ENCODE peak calls at places on chromosome 9, in eight cellular contexts. S is NCI-H1092 treated with DMSO at 0.1 percent for 48 hours; M is NB4; X is nephron progenitor cell; F is NCI-H2107; Q is stimulated activated naive B cell treated with anti-CD40 and anti-IgM and Interleukin-4, amounts not matched to agents 10 μg/mL and 1 μg/mL and 100 μg/mL, for 72 hours; L is fibroblast of the aortic adventitia; I is KBM-7. W is an unnamed sample.
A peak's percentile ranks its signal among the peaks of the same experiment; 100 is the strongest.

GRCh38 chr9:136133191-136133958 is 14.7 kb upstream of the TMEM250 start:
- DNase-seq in I (peak; percentile 49), Q (no peak), X (peak; percentile 86), S (peak; percentile 17), F (no peak), L (no peak), M (no peak), W (peak; percentile 47)

GRCh38 chr9:125878241-125878640 is 131.1 kb downstream of the PBX3 start:
- DNase-seq in L (peak; percentile 17), X (no peak), S (no peak), M (peak; percentile 10), F (no peak), I (no peak), Q (no peak), W (no peak)

GRCh38 chr9:98547606-98548005 is 161.1 kb downstream of the GABBR2 start:
- DNase-seq in X (no peak), L (no peak), I (no peak), F (no peak), M (no peak), S (no peak), Q (no peak), W (no peak)

GRCh38 chr9:129880654-129881546 is 45.6 kb downstream of the USP20 start:
- DNase-seq in X (no peak), S (no peak), M (no peak), L (no peak), Q (no peak), F (no peak), I (no peak), W (no peak)

GRCh38 chr9:130938652-130939404 is at the start of gene FIBCD1:
- DNase-seq in F (no peak), S (peak; percentile 13), Q (peak; percentile 27), X (peak; percentile 58), L (peak; percentile 36), I (peak; percentile 42), M (peak; percentile 82), W (no peak)

GRCh38 chr9:128190013-128190412 is 1.4 kb downstream of the CIZ1 start:
- DNase-seq in I (no peak), M (no peak), S (no peak), Q (no peak), X (no peak), F (no peak), L (no peak), W (no peak)

GRCh38 chr9:104260004-104260403 is 165.9 kb downstream of the SMC2 start:
- DNase-seq in L (no peak), M (no peak), F (no peak), X (no peak), S (no peak), Q (no peak), I (no peak), W (no peak)

GRCh38 chr9:83334320-83334719 is 203.9 kb downstream of the FRMD3 start:
- DNase-seq in F (peak; percentile 59), M (peak; percentile 80), S (peak; percentile 68), X (peak; percentile 83), I (peak; percentile 71), Q (peak; percentile 34), L (peak; percentile 92), W (peak; percentile 68)

GRCh38 chr9:96486351-96487029 is 36.5 kb downstream of the HABP4 start:
- DNase-seq in M (no peak), L (peak; percentile 92), F (no peak), I (no peak), X (no peak), Q (no peak), S (no peak), W (no peak)

GRCh38 chr9:137217276-137218211 is 4.5 kb downstream of the RNF208 start:
- DNase-seq in I (no peak), Q (no peak), M (no peak), X (peak; percentile 70), L (peak; percentile 24), F (no peak), S (no peak), W (no peak)

GRCh38 chr9:811101-811531 is 30.4 kb upstream of the DMRT1 start:
- DNase-seq in S (no peak), F (no peak), Q (no peak), L (peak; percentile 13), M (no peak), X (no peak), I (no peak), W (no peak)

GRCh38 chr9:6305954-6306563 is 22.1 kb upstream of the TPD52L3 start:
- DNase-seq in M (peak; percentile 65), X (no peak), I (peak; percentile 40), F (peak; percentile 6), Q (no peak), L (peak; percentile 82), S (peak; percentile 68), W (no peak)

GRCh38 chr9:18459958-18460584 is 13.9 kb upstream of the ADAMTSL1 start:
- DNase-seq in X (no peak), L (peak; percentile 97), I (no peak), S (no peak), F (no peak), Q (no peak), M (no peak), W (no peak)

GRCh38 chr9:96109718-96110351 is 192.1 kb downstream of the HSD17B3 start:
- DNase-seq in I (no peak), L (peak; percentile 22), S (no peak), X (no peak), M (peak; percentile 73), F (no peak), Q (no peak), W (no peak)

GRCh38 chr9:137441289-137441934 is at the start of gene ENTPD8:
- DNase-seq in S (peak; percentile 55), F (peak; percentile 41), M (peak; percentile 48), X (peak; percentile 74), Q (no peak), I (no peak), L (no peak), W (no peak)

GRCh38 chr9:87683751-87684626 is 41.9 kb upstream of the CTSL start:
- DNase-seq in Q (no peak), F (no peak), L (no peak), S (no peak), M (no peak), I (no peak), X (no peak), W (no peak)

GRCh38 chr9:114911167-114911821 is 19.1 kb downstream of the TNFSF8 start:
- DNase-seq in Q (no peak), M (peak; percentile 37), S (peak; percentile 65), X (peak; percentile 11), L (peak; percentile 65), F (no peak), I (peak; percentile 41), W (no peak)

GRCh38 chr9:110125207-110125751 is 82.7 kb downstream of the C9orf152 start:
- DNase-seq in M (no peak), I (no peak), Q (no peak), X (peak; percentile 76), L (peak; percentile 99), S (no peak), F (no peak), W (no peak)

GRCh38 chr9:4866239-4866969 is 73.7 kb downstream of the RCL1 start:
- DNase-seq in S (no peak), I (no peak), F (no peak), M (no peak), L (no peak), X (no peak), Q (no peak), W (no peak)

GRCh38 chr9:127828262-127829031 is 25.8 kb downstream of the FPGS start:
- DNase-seq in S (peak; percentile 56), L (peak; percentile 69), Q (no peak), M (peak; percentile 50), X (peak; percentile 94), F (peak; percentile 21), I (no peak), W (no peak)

GRCh38 chr9:135353935-135354334 is 125.6 kb upstream of the PPP1R26 start:
- DNase-seq in L (no peak), S (no peak), Q (no peak), I (no peak), X (no peak), M (no peak), F (no peak), W (no peak)

GRCh38 chr9:99253134-99253533 is 31.1 kb downstream of the SEC61B start:
- DNase-seq in Q (peak; percentile 50), M (no peak), F (no peak), I (no peak), X (no peak), S (no peak), L (no peak), W (no peak)

GRCh38 chr9:96420468-96421219 is 2.5 kb upstream of the ZNF367 start:
- DNase-seq in S (no peak), M (peak; percentile 82), X (no peak), I (peak; percentile 60), F (no peak), Q (peak; percentile 15), L (peak; percentile 94), W (peak; percentile 15)

GRCh38 chr9:88741335-88741734 is 206.4 kb downstream of the NXNL2 start:
- DNase-seq in Q (no peak), I (peak; percentile 43), F (no peak), X (no peak), L (no peak), M (peak; percentile 55), S (no peak), W (no peak)

W was measured in activated naive CD4-positive, alpha-beta T cell treated with anti-CD3 and anti-CD28 coated beads, Interleukin-2, amount 50 U/mL, for 16 hours.